ENCODE peak calls at places on chromosomes 7 and 10, in eight cellular contexts. K, G, A, Z, C, X, D and N are unnamed samples.
A peak's percentile ranks its signal among the peaks of the same experiment; 100 is the strongest.

GRCh38 chr7:82818091-82818620 is 344.5 kb downstream of the PCLO start:
- DNase-seq in G (peak; percentile 79), C (no peak), Z (no peak), X (peak; percentile 61), A (no peak), D (no peak), K (no peak), N (no peak)

GRCh38 chr10:125016123-125016522 is 74.2 kb downstream of the ZRANB1 start:
- DNase-seq in X (no peak), C (peak; percentile 28), D (no peak), K (no peak), A (no peak), Z (no peak), G (no peak), N (no peak)

GRCh38 chr10:70584941-70585544 is 17.5 kb downstream of the PRF1 start:
- DNase-seq in G (peak; percentile 80), C (peak; percentile 91), Z (peak; percentile 78), X (peak; percentile 84), A (no peak), K (no peak), D (no peak), N (no peak)

GRCh38 chr7:102065226-102065625 is 221.4 kb upstream of the SH2B2 start:
- DNase-seq in G (no peak), A (no peak), C (no peak), X (no peak), D (no peak), K (no peak), Z (no peak), N (no peak)

GRCh38 chr7:74020396-74020795 is 7.6 kb upstream of the ELN start:
- DNase-seq in C (no peak), D (no peak), X (no peak), A (no peak), K (no peak), G (no peak), Z (no peak), N (no peak)

GRCh38 chr7:122791959-122792545 is 89.3 kb upstream of the RNF148 start:
- DNase-seq in A (no peak), K (no peak), X (peak; percentile 39), C (no peak), D (no peak), G (peak; percentile 55), Z (no peak), N (no peak)

GRCh38 chr7:127708788-127709187 is 56.8 kb downstream of the SND1 start:
- DNase-seq in C (peak; percentile 61), D (peak; percentile 68), Z (peak; percentile 86), X (peak; percentile 90), K (peak; percentile 80), G (peak; percentile 90), A (peak; percentile 54), N (peak; percentile 86)

GRCh38 chr7:32068411-32068905 is 1.7 kb downstream of the PDE1C start:
- DNase-seq in X (no peak), A (no peak), C (no peak), K (no peak), Z (no peak), G (no peak), D (peak; percentile 51), N (no peak)

GRCh38 chr7:22613466-22613865 is 113.5 kb upstream of the STEAP1B start:
- DNase-seq in D (no peak), K (no peak), C (no peak), G (no peak), X (no peak), Z (no peak), A (no peak), N (peak; percentile 37)

GRCh38 chr10:70907619-70908425 is 19.5 kb upstream of the PCBD1 start:
- DNase-seq in K (no peak), X (no peak), A (no peak), Z (no peak), D (no peak), G (no peak), C (peak; percentile 23), N (no peak)

GRCh38 chr10:76405932-76406331 is 974.5 kb downstream of the LRMDA start:
- DNase-seq in K (no peak), A (no peak), C (no peak), Z (no peak), X (no peak), D (no peak), G (no peak), N (no peak)

GRCh38 chr10:128056303-128057050 is 69.7 kb downstream of the MKI67 start:
- DNase-seq in X (no peak), D (no peak), Z (no peak), C (no peak), A (no peak), G (no peak), K (no peak), N (no peak)

GRCh38 chr10:6037975-6038624 is 24.1 kb downstream of the IL2RA start:
- DNase-seq in A (no peak), K (no peak), D (no peak), Z (no peak), X (no peak), G (no peak), C (no peak), N (no peak)

GRCh38 chr7:144854839-144855424 is 19.1 kb upstream of the TPK1 start:
- DNase-seq in K (peak; percentile 53), A (peak; percentile 42), C (peak; percentile 47), D (no peak), G (peak; percentile 64), Z (peak; percentile 44), X (peak; percentile 78), N (peak; percentile 50)

GRCh38 chr7:24245362-24245761 is 38.6 kb upstream of the NPY start:
- DNase-seq in X (no peak), G (no peak), C (no peak), D (peak; percentile 24), K (no peak), A (no peak), Z (no peak), N (no peak)

GRCh38 chr10:77981281-77981680 is 48.0 kb downstream of the POLR3A start:
- DNase-seq in A (no peak), K (no peak), D (no peak), X (no peak), G (no peak), Z (no peak), C (no peak), N (no peak)

GRCh38 chr10:7479861-7480598 is 69.2 kb upstream of the SFMBT2 start:
- DNase-seq in C (no peak), D (no peak), G (no peak), X (no peak), A (no peak), Z (no peak), K (no peak), N (no peak)

DNA sequence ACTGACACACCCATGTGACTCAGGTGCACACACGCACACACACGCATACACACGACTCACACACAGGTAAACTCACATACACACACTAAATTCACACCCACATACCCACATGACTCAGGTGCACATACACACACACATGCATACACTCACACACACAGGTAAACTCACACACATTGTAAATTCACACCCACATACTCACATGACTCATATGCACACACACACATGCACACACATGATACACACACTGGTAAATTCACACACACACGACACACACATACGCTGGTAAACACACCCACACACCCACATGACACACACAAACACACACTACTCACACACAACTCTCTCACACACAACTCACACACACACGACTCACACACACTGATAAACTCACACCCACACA is 63.6 kb downstream of the TCERG1L start:
- DNase-seq in Z (no peak), K (no peak), D (no peak), A (no peak), C (no peak), X (no peak), G (no peak), N (no peak)
- H3K27me3 ChIP-seq in Z (peaks cover 30% of the 10 kb centered on the region), K (no peaks in the 10 kb centered on the region), D (no peaks in the 10 kb centered on the region), A (no peaks in the 10 kb centered on the region), C (no peaks in the 10 kb centered on the region), X (no peaks in the 10 kb centered on the region), G (no peaks in the 10 kb centered on the region), N (no peaks in the 10 kb centered on the region)

DNA sequence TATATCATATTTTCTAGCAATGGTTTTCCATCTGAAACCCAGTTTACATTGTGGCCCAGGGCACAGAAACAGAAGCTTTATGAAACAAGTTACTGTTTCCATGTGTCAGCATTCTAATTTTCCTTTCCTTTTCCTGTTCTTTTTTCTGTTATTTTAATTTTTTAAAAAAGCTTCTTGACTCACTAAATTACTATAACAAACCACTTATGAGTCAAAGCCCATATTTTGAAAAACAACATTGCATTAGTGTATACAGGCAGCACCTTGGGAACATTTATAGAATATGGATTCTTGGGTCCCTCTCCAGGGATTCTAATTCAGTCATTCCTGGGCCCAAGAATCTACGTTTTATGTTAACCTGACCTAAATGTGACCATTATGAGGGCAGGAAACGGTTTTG is 310.9 kb downstream of the RNLS start:
- DNase-seq in Z (no peak), X (no peak), G (no peak), A (no peak), D (peak; percentile 32), K (no peak), C (no peak), N (peak; percentile 40)
- TF ChIP-seq EZH2phosphoT487 in Z (no peak), X (no peak), G (no peak), A (no peak), D (no peak), K (no peak), C (no peak), N (no peak)

GRCh38 chr7:97004931-97005763 is at the start of gene DLX6:
- DNase-seq in K (no peak), D (peak; percentile 96), X (peak; percentile 96), A (no peak), G (peak; percentile 95), C (peak; percentile 99), Z (peak; percentile 87), N (peak; percentile 21)
- H3K27me3 ChIP-seq in K (peaks cover 7% of the 10 kb centered on the region), D (no peaks in the 10 kb centered on the region), X (peaks cover 99% of the 10 kb centered on the region), A (peaks cover 17% of the 10 kb centered on the region), G (peaks cover 100% of the 10 kb centered on the region), C (peaks cover 6% of the 10 kb centered on the region), Z (peaks cover 91% of the 10 kb centered on the region), N (peaks cover 94% of the 10 kb centered on the region)

GRCh38 chr10:42985436-42986316 is 91.2 kb upstream of the RET start:
- DNase-seq in A (no peak), G (no peak), K (no peak), X (no peak), D (no peak), Z (no peak), C (no peak), N (no peak)
- TF ChIP-seq EZH2phosphoT487 in A (no peak), G (no peak), K (no peak), X (no peak), D (no peak), Z (no peak), C (no peak), N (no peak)

GRCh38 chr10:31317652-31318381 is 1.2 kb upstream of the ZEB1 start:
- DNase-seq in D (peak; percentile 75), A (no peak), G (peak; percentile 32), X (no peak), C (no peak), Z (no peak), K (no peak), N (no peak)
- H3K27me3 ChIP-seq in D (no peaks in the 10 kb centered on the region), A (no peaks in the 10 kb centered on the region), G (peaks cover 36% of the 10 kb centered on the region), X (peaks cover 59% of the 10 kb centered on the region), C (no peaks in the 10 kb centered on the region), Z (peaks cover 23% of the 10 kb centered on the region), K (no peaks in the 10 kb centered on the region), N (no peaks in the 10 kb centered on the region)